ENCODE peak calls at places on chromosomes 6 and 20, in nine cellular contexts. K, A, Z, I, L, T, N, O and D are unnamed samples.

GRCh38 chr20:16081421-16081820 is 491.8 kb downstream of the KIF16B start:
- DNase-seq in Z (no peak), T (no peak), I (no peak), O (no peak), L (no peak), A (no peak), K (no peak), N (no peak), D (no peak)

GRCh38 chr6:122798099-122798641 is 9.1 kb downstream of the SMPDL3A start:
- DNase-seq in N (no peak), O (no peak), A (peak; percentile 45), I (peak; percentile 76), L (peak; percentile 26), K (peak; percentile 21), T (peak; percentile 78), Z (no peak), D (no peak)

GRCh38 chr6:156735751-156736150 is 41.4 kb upstream of the ARID1B start:
- DNase-seq in N (no peak), Z (no peak), T (no peak), L (no peak), K (no peak), A (no peak), O (no peak), I (no peak), D (no peak)

GRCh38 chr20:62637521-62638054 is 4.7 kb upstream of the SLCO4A1 start:
- DNase-seq in I (no peak), K (no peak), N (no peak), L (no peak), T (no peak), Z (no peak), A (no peak), O (no peak), D (no peak)

GRCh38 chr6:79137671-79138070 is 59.6 kb upstream of the PHIP start:
- DNase-seq in O (no peak), T (no peak), A (no peak), Z (no peak), L (no peak), I (no peak), K (no peak), N (no peak), D (no peak)

GRCh38 chr20:24781061-24781980 is 167.7 kb upstream of the CST7 start:
- DNase-seq in O (peak; percentile 64), T (no peak), N (peak; percentile 22), L (peak; percentile 52), A (peak; percentile 46), Z (no peak), I (no peak), K (peak; percentile 33), D (no peak)

GRCh38 chr6:161415302-161415855 is 141.5 kb upstream of the AGPAT4 start:
- DNase-seq in Z (no peak), T (no peak), L (no peak), O (no peak), A (no peak), I (no peak), K (no peak), N (no peak), D (no peak)

GRCh38 chr6:54114991-54115390 is 3.7 kb downstream of the MLIP start:
- DNase-seq in O (no peak), A (no peak), Z (no peak), T (no peak), I (no peak), L (no peak), N (no peak), K (no peak), D (no peak)

GRCh38 chr6:164502838-164503237 is 806.6 kb downstream of the C6orf118 start:
- DNase-seq in O (no peak), A (no peak), N (no peak), T (no peak), L (no peak), Z (no peak), I (no peak), K (peak; percentile 10), D (no peak)

GRCh38 chr6:48403587-48403986 is 292.6 kb upstream of the PTCHD4 start:
- DNase-seq in L (no peak), N (no peak), I (no peak), O (no peak), A (no peak), K (no peak), T (no peak), Z (no peak), D (no peak)

GRCh38 chr20:3828798-3829197 is 8.5 kb downstream of the AP5S1 start:
- DNase-seq in O (no peak), I (no peak), N (no peak), K (no peak), T (no peak), A (no peak), Z (no peak), L (no peak), D (no peak)

GRCh38 chr6:138527376-138528092 is 28.2 kb upstream of the NHSL1 start:
- DNase-seq in L (no peak), K (peak; percentile 44), I (no peak), N (no peak), A (no peak), T (no peak), O (no peak), Z (no peak), D (peak; percentile 47)

GRCh38 chr20:58682656-58683055 is 9.9 kb upstream of the NPEPL1 start:
- DNase-seq in Z (no peak), L (no peak), N (no peak), T (no peak), I (no peak), A (no peak), O (no peak), K (no peak), D (no peak)

GRCh38 chr20:36881331-36881730 is 5.4 kb downstream of the TLDC2 start:
- DNase-seq in O (no peak), N (no peak), L (no peak), A (no peak), T (no peak), I (no peak), Z (no peak), K (no peak), D (no peak)

GRCh38 chr6:29227235-29227634 is 56.5 kb downstream of the OR2J2 start:
- DNase-seq in N (no peak), I (no peak), K (no peak), T (no peak), O (no peak), L (no peak), Z (no peak), A (no peak), D (no peak)

GRCh38 chr6:134379086-134379485 is 61.2 kb upstream of the SGK1 start:
- DNase-seq in K (no peak), T (peak; percentile 17), A (no peak), I (peak; percentile 27), N (no peak), Z (no peak), L (no peak), O (no peak), D (no peak)

GRCh38 chr6:161549977-161550655 is 276.3 kb upstream of the AGPAT4 start:
- DNase-seq in I (no peak), T (no peak), K (no peak), Z (no peak), N (no peak), L (no peak), O (no peak), A (no peak), D (no peak)

GRCh38 chr20:31637660-31638059 is at the start of gene COX4I2:
- DNase-seq in Z (no peak), L (no peak), A (no peak), T (no peak), N (no peak), I (no peak), K (no peak), O (no peak), D (no peak)

GRCh38 chr20:36572701-36573102 is 695 bp upstream of the TGIF2 start:
- DNase-seq in I (peak; percentile 80), O (no peak), Z (peak; percentile 66), T (no peak), N (no peak), A (no peak), L (no peak), K (peak; percentile 36), D (no peak)

GRCh38 chr6:49339096-49339495 is 124.0 kb downstream of the MMUT start:
- DNase-seq in T (no peak), Z (no peak), L (no peak), A (no peak), K (no peak), O (no peak), I (no peak), N (no peak), D (no peak)

GRCh38 chr6:87291879-87292278 is 30.5 kb upstream of the SMIM8 start:
- DNase-seq in N (no peak), I (no peak), Z (no peak), O (no peak), K (no peak), L (no peak), T (no peak), A (no peak), D (no peak)